ENCODE peak calls at places on chromosomes 13 and 19, in six cellular contexts. One of them, this sample, is unnamed.
A peak's percentile ranks its signal among the peaks of the same experiment; 100 is the strongest.

GRCh38 chr13:48879854-48880253 is 95.9 kb upstream of the FNDC3A start:
- DNase-seq in iPS-NIHi11: no peak
- DNase-seq in Jurkat, Clone E6-1: no peak
- DNase-seq in naive thymus-derived CD4-positive, alpha-beta T cell: no peak
- DNase-seq in activated CD4-positive, alpha-beta T cell treated with anti-CD3 and anti-CD28 coated beads, Interleukin-2, amount 50 U/mL, for 1 hour: no peak
- DNase-seq in psoas muscle: no peak
- DNase-seq in this sample: no peak

GRCh38 chr13:57408312-57408711 is 223.2 kb upstream of the PCDH17 start:
- DNase-seq in iPS-NIHi11: no peak
- DNase-seq in Jurkat, Clone E6-1: no peak
- DNase-seq in naive thymus-derived CD4-positive, alpha-beta T cell: no peak
- DNase-seq in activated CD4-positive, alpha-beta T cell treated with anti-CD3 and anti-CD28 coated beads, Interleukin-2, amount 50 U/mL, for 1 hour: no peak
- DNase-seq in psoas muscle: no peak
- DNase-seq in this sample: no peak

GRCh38 chr13:80084086-80084676 is 256.7 kb downstream of the SPRY2 start:
- DNase-seq in iPS-NIHi11: peak; percentile 12
- DNase-seq in Jurkat, Clone E6-1: no peak
- DNase-seq in naive thymus-derived CD4-positive, alpha-beta T cell: no peak
- DNase-seq in activated CD4-positive, alpha-beta T cell treated with anti-CD3 and anti-CD28 coated beads, Interleukin-2, amount 50 U/mL, for 1 hour: no peak
- DNase-seq in psoas muscle: no peak
- DNase-seq in this sample: peak; percentile 98

GRCh38 chr19:5035817-5036732 is 67.2 kb downstream of the KDM4B start:
- DNase-seq in iPS-NIHi11: no peak
- DNase-seq in Jurkat, Clone E6-1: no peak
- DNase-seq in naive thymus-derived CD4-positive, alpha-beta T cell: no peak
- DNase-seq in activated CD4-positive, alpha-beta T cell treated with anti-CD3 and anti-CD28 coated beads, Interleukin-2, amount 50 U/mL, for 1 hour: no peak
- DNase-seq in psoas muscle: no peak
- DNase-seq in this sample: no peak

GRCh38 chr13:28237944-28238343 is 99.6 kb downstream of the PAN3 start:
- DNase-seq in iPS-NIHi11: peak; percentile 14
- DNase-seq in Jurkat, Clone E6-1: no peak
- DNase-seq in naive thymus-derived CD4-positive, alpha-beta T cell: no peak
- DNase-seq in activated CD4-positive, alpha-beta T cell treated with anti-CD3 and anti-CD28 coated beads, Interleukin-2, amount 50 U/mL, for 1 hour: no peak
- DNase-seq in psoas muscle: no peak
- DNase-seq in this sample: no peak

GRCh38 chr13:111184685-111185401 is 69.7 kb downstream of the ARHGEF7 start:
- DNase-seq in iPS-NIHi11: no peak
- DNase-seq in Jurkat, Clone E6-1: peak; percentile 96
- DNase-seq in naive thymus-derived CD4-positive, alpha-beta T cell: no peak
- DNase-seq in activated CD4-positive, alpha-beta T cell treated with anti-CD3 and anti-CD28 coated beads, Interleukin-2, amount 50 U/mL, for 1 hour: no peak
- DNase-seq in psoas muscle: no peak
- DNase-seq in this sample: no peak

GRCh38 chr13:112771877-112772538 is 82.2 kb downstream of the ATP11A start:
- DNase-seq in iPS-NIHi11: no peak
- DNase-seq in Jurkat, Clone E6-1: no peak
- DNase-seq in naive thymus-derived CD4-positive, alpha-beta T cell: no peak
- DNase-seq in activated CD4-positive, alpha-beta T cell treated with anti-CD3 and anti-CD28 coated beads, Interleukin-2, amount 50 U/mL, for 1 hour: no peak
- DNase-seq in psoas muscle: no peak
- DNase-seq in this sample: no peak

GRCh38 chr19:12672744-12673143 is 6.1 kb downstream of the WDR83 start:
- DNase-seq in iPS-NIHi11: no peak
- DNase-seq in Jurkat, Clone E6-1: no peak
- DNase-seq in naive thymus-derived CD4-positive, alpha-beta T cell: no peak
- DNase-seq in activated CD4-positive, alpha-beta T cell treated with anti-CD3 and anti-CD28 coated beads, Interleukin-2, amount 50 U/mL, for 1 hour: no peak
- DNase-seq in psoas muscle: no peak
- DNase-seq in this sample: no peak